ENCODE peak calls at places on chromosome 17, in five cellular contexts. E is IMR-90, G is H1, A is K562, X is HepG2. U is an unnamed sample.

GRCh38 chr17:5437721-5438317 is 1.1 kb downstream of the C1QBP start:
- DNase-seq in E (peak), G (no peak), A (no peak), X (no peak), U (no peak)

GRCh38 chr17:1179635-1180433 is at the start of gene ABR:
- DNase-seq in E (peak), G (peak), A (peak), X (no peak), U (peak)

GRCh38 chr17:73827627-73828241 is 183.5 kb upstream of the SDK2 start:
- DNase-seq in E (no peak), G (no peak), A (no peak), X (peak), U (peak)

GRCh38 chr17:42266918-42267766 is 9.0 kb downstream of the STAT5B start:
- DNase-seq in E (peak), G (no peak), A (peak), X (no peak), U (peak)

GRCh38 chr17:57561072-57561861 is 183.8 kb downstream of the CCDC182 start:
- DNase-seq in E (no peak), G (no peak), A (no peak), X (peak), U (no peak)

GRCh38 chr17:59254742-59255141 is 34.4 kb downstream of the GDPD1 start:
- DNase-seq in E (no peak), G (no peak), A (no peak), X (no peak), U (no peak)

GRCh38 chr17:38704645-38705522 is at the start of gene MLLT6:
- DNase-seq in E (peak), G (no peak), A (peak), X (peak), U (peak)

GRCh38 chr17:57259817-57260216 is 3.5 kb downstream of the MSI2 start:
- DNase-seq in E (no peak), G (peak), A (no peak), X (no peak), U (no peak)

GRCh38 chr17:27218719-27219488 is 75.0 kb upstream of the WSB1 start:
- DNase-seq in E (no peak), G (no peak), A (no peak), X (no peak), U (no peak)

GRCh38 chr17:57092779-57093178 is 7.7 kb downstream of the AKAP1 start:
- DNase-seq in E (no peak), G (no peak), A (no peak), X (no peak), U (no peak)

GRCh38 chr17:4636474-4637100 is 4.9 kb downstream of the ALOX15 start:
- DNase-seq in E (no peak), G (peak), A (no peak), X (no peak), U (no peak)

GRCh38 chr17:4340914-4341615 is 25.4 kb downstream of the UBE2G1 start:
- DNase-seq in E (peak), G (no peak), A (no peak), X (no peak), U (no peak)

GRCh38 chr17:73429440-73430164 is 117.8 kb upstream of the CDC42EP4 start:
- DNase-seq in E (peak), G (peak), A (peak), X (peak), U (peak)

DNA sequence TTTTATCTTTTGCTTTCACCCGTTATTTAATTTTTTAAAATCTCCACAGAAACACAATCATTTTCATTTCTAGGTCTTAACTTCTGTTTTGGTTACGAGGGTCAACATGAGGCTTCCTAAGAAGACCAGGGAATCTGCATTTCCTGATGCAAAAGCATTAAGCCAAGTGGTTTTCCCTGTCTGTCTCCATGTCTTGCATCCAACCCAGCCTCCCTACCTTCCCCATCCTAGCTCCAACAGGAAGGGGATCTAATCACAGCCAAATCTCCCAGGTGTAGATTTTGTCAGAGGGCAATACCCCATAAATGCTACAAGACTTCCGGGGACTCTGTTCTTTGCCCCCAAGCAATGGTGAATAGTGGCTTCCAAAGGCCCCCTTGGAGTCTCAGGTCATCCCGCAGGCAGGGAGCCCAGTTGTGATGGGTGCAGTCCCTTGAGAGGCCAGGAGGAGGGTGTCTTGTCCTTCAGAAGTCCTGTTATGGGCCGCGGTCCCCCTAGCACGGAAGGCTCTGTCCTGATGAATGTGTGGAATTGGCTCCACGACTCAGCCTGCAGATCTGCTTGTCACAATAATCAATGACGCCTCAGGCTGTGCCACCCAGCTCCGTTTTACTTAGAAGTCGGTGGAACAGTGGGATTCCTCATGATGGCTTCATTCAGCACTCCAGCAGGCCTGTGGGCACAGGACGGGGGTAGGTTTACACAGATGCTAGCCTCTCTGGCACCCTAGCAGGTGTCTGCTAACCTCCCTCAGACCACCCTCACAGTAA is 141.1 kb downstream of the RGS9 start:
- DNase-seq in E (peak), G (peak), A (peak), X (peak), U (peak)
- TF ChIP-seq MAFK in E (no peak), G (no peak), A (no peak), X (no peak), U (no peak)

GRCh38 chr17:77382966-77383612 is 242.3 kb downstream of the SEC14L1 start:
- DNase-seq in E (peak), G (no peak), A (no peak), X (no peak), U (no peak)
- TF ChIP-seq MAFK in E (no peak), G (no peak), A (no peak), X (no peak), U (no peak)

DNA sequence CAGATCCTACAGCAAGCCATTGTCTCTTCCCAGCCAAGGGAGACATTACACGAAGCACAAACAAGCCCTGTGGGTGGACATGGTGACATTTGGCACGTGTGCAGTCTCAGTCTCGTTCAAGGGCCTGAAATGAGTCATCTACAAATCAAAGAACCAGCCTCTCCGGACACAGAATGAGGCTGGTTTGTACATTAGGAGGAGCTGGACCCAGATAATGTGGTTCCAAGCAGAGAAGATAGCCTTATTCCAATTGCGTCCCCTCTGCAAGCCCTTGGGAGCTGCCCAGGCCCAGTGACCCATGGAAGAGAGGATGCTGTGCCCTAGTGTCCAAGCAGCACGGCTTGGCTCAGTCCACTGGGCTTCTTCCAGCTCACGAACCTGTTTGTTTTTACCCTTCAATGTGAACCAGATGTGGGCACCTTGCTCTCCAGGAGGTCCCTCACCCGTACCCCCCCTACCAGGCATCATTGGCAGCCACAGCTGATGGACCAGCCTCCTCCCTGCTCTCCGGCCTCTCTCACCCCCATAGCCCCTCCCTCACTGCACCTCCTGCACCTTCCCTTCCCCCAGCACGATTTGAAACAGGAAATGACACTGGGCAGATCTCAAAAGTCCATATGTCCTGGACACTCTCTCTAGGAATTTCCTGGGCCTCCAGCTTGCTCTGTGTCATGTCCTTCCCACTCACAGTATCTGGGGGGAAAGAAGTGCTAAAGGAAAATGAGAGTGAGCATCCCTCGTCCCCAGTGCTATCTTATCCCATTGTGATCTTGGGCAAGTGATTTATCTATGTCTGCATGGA is 26.2 kb downstream of the KPNA2 start:
- DNase-seq in E (peak), G (no peak), A (no peak), X (peak), U (no peak)
- TF ChIP-seq MAFK in E (no peak), G (no peak), A (no peak), X (no peak), U (no peak)

GRCh38 chr17:9676742-9677387 is 31.5 kb downstream of the USP43 start:
- DNase-seq in E (peak), G (no peak), A (no peak), X (peak), U (peak)
- TF ChIP-seq MAFK in E (no peak), G (no peak), A (no peak), X (no peak), U (peak)

U was measured in A549.